ENCODE peak calls at places on chromosome X, in seven cellular contexts. M is ascending aorta, W is tibial artery, J is OCI-LY7, N is dorsolateral prefrontal cortex, C is natural killer cell, P is omental fat pad. X is an unnamed sample.
A peak's percentile ranks its signal among the peaks of the same experiment; 100 is the strongest.

GRCh38 chrX:37995428-37995827 is 10.9 kb upstream of the SYTL5 start:
- DNase-seq in P (no peak), J (no peak), M (no peak), C (no peak), N (no peak), W (no peak), X (peak; percentile 8)

GRCh38 chrX:20711366-20711765 is 444.7 kb upstream of the RPS6KA3 start:
- DNase-seq in N (no peak), M (no peak), J (no peak), P (no peak), W (no peak), C (no peak), X (no peak)

GRCh38 chrX:51891245-51891644 is 2.2 kb upstream of the MAGED1 start:
- DNase-seq in P (no peak), N (no peak), C (no peak), J (no peak), W (no peak), M (no peak), X (no peak)

GRCh38 chrX:147917700-147918694 is 6.3 kb downstream of the FMR1 start:
- DNase-seq in N (no peak), J (no peak), W (no peak), C (no peak), M (no peak), P (no peak), X (peak; percentile 36)

GRCh38 chrX:20715176-20715575 is 448.5 kb upstream of the RPS6KA3 start:
- DNase-seq in M (no peak), N (no peak), W (no peak), J (no peak), P (no peak), C (no peak), X (no peak)

GRCh38 chrX:120429776-120430535 is 39.1 kb downstream of the LAMP2 start:
- DNase-seq in N (no peak), M (no peak), W (no peak), P (no peak), C (no peak), J (no peak), X (no peak)

GRCh38 chrX:41720125-41720780 is 3.7 kb upstream of the GPR82 start:
- DNase-seq in N (no peak), W (no peak), J (peak; percentile 29), C (peak; percentile 60), P (no peak), M (no peak), X (peak; percentile 80)

GRCh38 chrX:78513996-78514745 is 145.0 kb downstream of the RTL3 start:
- DNase-seq in P (no peak), J (no peak), N (no peak), C (no peak), M (no peak), W (no peak), X (no peak)

GRCh38 chrX:78366576-78366975 is 39.2 kb upstream of the CYSLTR1 start:
- DNase-seq in P (no peak), N (no peak), M (no peak), J (no peak), C (no peak), W (no peak), X (no peak)

GRCh38 chrX:72216973-72217372 is 21.9 kb downstream of the ERCC6L start:
- DNase-seq in C (no peak), N (no peak), P (no peak), W (no peak), M (no peak), J (no peak), X (no peak)

GRCh38 chrX:36443007-36443406 is 523.5 kb downstream of the CFAP47 start:
- DNase-seq in N (no peak), M (no peak), C (no peak), P (no peak), J (no peak), W (no peak), X (no peak)

GRCh38 chrX:57902633-57903032 is 7.6 kb downstream of the ZXDA start:
- DNase-seq in J (no peak), C (no peak), M (no peak), N (no peak), W (no peak), P (no peak), X (no peak)

GRCh38 chrX:11427082-11428033 is 134.1 kb downstream of the AMELX start:
- DNase-seq in W (peak; percentile 77), M (no peak), N (peak; percentile 50), C (no peak), P (no peak), J (no peak), X (no peak)

GRCh38 chrX:153582896-153583295 is 16.0 kb downstream of the CCNQ start:
- DNase-seq in M (no peak), C (peak; percentile 19), P (no peak), W (no peak), J (peak; percentile 80), N (no peak), X (peak; percentile 82)

GRCh38 chrX:45628041-45628440 is 427.4 kb upstream of the DIPK2B start:
- DNase-seq in J (no peak), N (no peak), M (no peak), W (no peak), C (no peak), P (no peak), X (no peak)

GRCh38 chrX:16312761-16313623 is 145.7 kb downstream of the MAGEB17 start:
- DNase-seq in P (no peak), J (no peak), N (no peak), C (no peak), M (no peak), W (no peak), X (no peak)

GRCh38 chrX:141341743-141342142 is 99.4 kb upstream of the SPANXC start:
- DNase-seq in P (no peak), J (no peak), C (no peak), W (no peak), M (no peak), N (no peak), X (no peak)

GRCh38 chrX:1330605-1331004 is 6.0 kb upstream of the IL3RA start:
- DNase-seq in C (no peak), M (no peak), W (no peak), N (no peak), J (peak; percentile 63), P (no peak), X (no peak)

GRCh38 chrX:82232679-82233078 is 1030.8 kb downstream of the SH3BGRL start:
- DNase-seq in P (no peak), C (no peak), W (no peak), J (no peak), M (no peak), N (no peak), X (no peak)

GRCh38 chrX:21373637-21374162 is 518 bp upstream of the CNKSR2 start:
- DNase-seq in M (no peak), J (no peak), N (peak; percentile 49), P (no peak), W (peak; percentile 62), C (no peak), X (peak; percentile 34)

GRCh38 chrX:9538544-9539045 is 73.7 kb downstream of the TBL1X start:
- DNase-seq in N (no peak), W (no peak), C (no peak), J (no peak), P (no peak), M (no peak), X (no peak)

GRCh38 chrX:348461-349117 is 30.0 kb upstream of the GTPBP6 start:
- DNase-seq in N (no peak), P (no peak), W (no peak), J (no peak), M (no peak), C (no peak), X (no peak)

GRCh38 chrX:39058724-39059123 is 257.5 kb downstream of the MID1IP1 start:
- DNase-seq in C (no peak), M (no peak), W (no peak), N (no peak), J (no peak), P (no peak), X (no peak)

GRCh38 chrX:41452972-41453371 is 5.8 kb downstream of the NYX start:
- DNase-seq in N (no peak), J (no peak), C (no peak), M (no peak), P (no peak), W (no peak), X (no peak)

GRCh38 chrX:11363069-11363594 is 69.9 kb downstream of the AMELX start:
- DNase-seq in P (no peak), N (no peak), C (no peak), M (no peak), W (no peak), J (peak; percentile 93), X (no peak)

GRCh38 chrX:106392346-106392745 is 219.4 kb upstream of the RADX start:
- DNase-seq in M (no peak), N (no peak), P (no peak), C (no peak), J (no peak), W (no peak), X (no peak)

DNA sequence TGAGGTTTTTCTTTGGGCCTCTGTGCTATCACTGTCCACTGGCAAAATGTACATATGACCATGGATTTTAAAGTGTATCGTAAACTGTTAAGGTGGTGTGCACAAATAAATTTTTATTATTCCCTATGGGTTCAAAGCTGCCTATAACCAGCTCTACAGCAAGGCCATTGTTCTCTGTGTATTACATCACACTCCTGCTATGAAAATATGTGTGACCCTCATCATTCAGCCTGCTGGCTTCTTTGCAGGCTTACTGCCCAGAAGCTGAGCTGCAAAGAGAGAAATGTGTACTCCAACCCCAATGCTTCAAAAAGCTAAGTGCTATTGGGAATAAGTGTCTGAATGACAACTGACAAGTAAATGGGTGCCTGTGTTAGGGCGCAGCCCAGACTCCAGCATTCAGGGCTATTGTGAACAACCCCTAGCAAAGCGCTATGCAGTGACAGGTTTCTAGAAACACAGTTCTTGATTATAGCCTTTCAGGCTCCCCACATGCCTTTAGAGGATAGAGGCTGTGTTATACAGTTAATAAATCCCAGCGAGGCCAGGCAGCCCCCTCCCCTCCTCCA is 220.4 kb upstream of the RADX start:
- DNase-seq in P (no peak), J (no peak), M (no peak), C (no peak), W (no peak), N (no peak), X (no peak)
- TF ChIP-seq CTCF in P (no peak), J (no peak), M (no peak), C (no peak), W (no peak), N (no peak), X (no peak)

GRCh38 chrX:104712515-104712914 is 146.5 kb downstream of the IL1RAPL2 start:
- DNase-seq in W (no peak), J (peak; percentile 36), N (no peak), M (no peak), C (no peak), P (no peak), X (no peak)
- TF ChIP-seq CTCF in W (no peak), J (peak; percentile 64), N (no peak), M (no peak), C (no peak), P (no peak), X (no peak)

GRCh38 chrX:29911673-29912072 is 303.7 kb upstream of the MAGEB2 start:
- DNase-seq in P (no peak), C (no peak), N (no peak), J (no peak), W (no peak), M (no peak), X (no peak)
- TF ChIP-seq CTCF in P (no peak), C (no peak), N (no peak), J (no peak), W (no peak), M (no peak), X (no peak)

DNA sequence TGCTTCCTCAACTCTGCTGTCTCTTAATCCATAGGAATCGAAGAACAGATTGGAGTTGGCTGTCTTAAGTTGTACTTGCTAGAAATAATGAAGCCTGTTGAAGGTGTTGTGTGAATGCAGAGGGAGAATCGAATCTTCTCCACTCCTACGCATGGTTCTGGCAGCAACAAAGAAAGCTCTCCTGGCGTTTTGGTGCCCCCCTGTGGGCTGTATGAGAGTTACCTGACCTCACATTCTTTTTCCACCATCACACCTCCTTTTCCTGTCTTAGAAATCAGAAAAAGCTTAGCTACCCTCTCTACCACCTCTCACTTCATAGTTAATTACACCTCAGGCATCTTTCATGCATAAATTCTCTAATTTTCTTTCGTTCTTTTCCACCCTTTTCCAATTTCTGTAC is 16.3 kb downstream of the KLF8 start:
- DNase-seq in N (peak; percentile 51), J (peak; percentile 34), P (no peak), M (no peak), C (peak; percentile 22), W (no peak), X (peak; percentile 69)
- TF ChIP-seq CTCF in N (peak; percentile 55), J (peak; percentile 76), P (no peak), M (peak; percentile 54), C (peak; percentile 54), W (peak; percentile 47), X (peak; percentile 66)